ENCODE peak calls at places on chromosomes 12 and 14, in eight cellular contexts. J, C, M, U, Q, I, E and H are unnamed samples.

GRCh38 chr12:130124605-130125244 is 37.5 kb upstream of the FZD10 start:
- DNase-seq in J (no peak), C (no peak), M (no peak), U (no peak), Q (no peak), I (no peak), E (no peak), H (no peak)

GRCh38 chr12:68326720-68327119 is 5.4 kb downstream of the MDM1 start:
- DNase-seq in J (no peak), C (no peak), M (no peak), U (no peak), Q (no peak), I (no peak), E (no peak), H (no peak)

GRCh38 chr12:92988622-92989130 is 59.6 kb upstream of the EEA1 start:
- DNase-seq in J (no peak), C (no peak), M (no peak), U (no peak), Q (no peak), I (no peak), E (no peak), H (no peak)

GRCh38 chr12:122886851-122887816 is 8.8 kb downstream of the VPS37B start:
- DNase-seq in J (no peak), C (peak), M (peak), U (no peak), Q (no peak), I (peak), E (no peak), H (no peak)

GRCh38 chr14:81991998-81992397 is 458.3 kb upstream of the SEL1L start:
- DNase-seq in J (no peak), C (no peak), M (no peak), U (no peak), Q (no peak), I (no peak), E (no peak), H (no peak)

GRCh38 chr14:79831198-79831890 is 380.0 kb downstream of the DIO2 start:
- DNase-seq in J (no peak), C (no peak), M (no peak), U (no peak), Q (no peak), I (no peak), E (no peak), H (no peak)

GRCh38 chr12:104494816-104495158 is 38.0 kb downstream of the CHST11 start:
- DNase-seq in J (no peak), C (no peak), M (no peak), U (no peak), Q (no peak), I (no peak), E (no peak), H (no peak)

GRCh38 chr12:14955876-14956811 is 5.3 kb downstream of the ARHGDIB start:
- DNase-seq in J (no peak), C (no peak), M (no peak), U (no peak), Q (no peak), I (no peak), E (no peak), H (no peak)

GRCh38 chr12:52233462-52234141 is 559 bp downstream of the KRT7 start:
- DNase-seq in J (no peak), C (no peak), M (peak), U (peak), Q (no peak), I (peak), E (no peak), H (peak)

GRCh38 chr14:76267322-76268012 is 108.5 kb upstream of the ESRRB start:
- DNase-seq in J (peak), C (peak), M (peak), U (no peak), Q (no peak), I (no peak), E (peak), H (peak)

GRCh38 chr14:51354846-51355245 is 114.8 kb downstream of the TMX1 start:
- DNase-seq in J (no peak), C (no peak), M (no peak), U (no peak), Q (no peak), I (no peak), E (no peak), H (no peak)

GRCh38 chr12:61676520-61676919 is 583.7 kb upstream of the USP15 start:
- DNase-seq in J (no peak), C (no peak), M (no peak), U (no peak), Q (no peak), I (no peak), E (no peak), H (no peak)

GRCh38 chr14:100540926-100541620 is 46.1 kb downstream of the BEGAIN start:
- DNase-seq in J (no peak), C (no peak), M (peak), U (peak), Q (no peak), I (no peak), E (no peak), H (peak)

GRCh38 chr12:6724409-6724797 is 557 bp downstream of the COPS7A start:
- DNase-seq in J (no peak), C (peak), M (no peak), U (no peak), Q (no peak), I (peak), E (no peak), H (peak)

GRCh38 chr12:27014859-27015729 is 910 bp upstream of the TM7SF3 start:
- DNase-seq in J (no peak), C (no peak), M (no peak), U (no peak), Q (no peak), I (peak), E (no peak), H (no peak)

GRCh38 chr12:53755451-53756290 is 3.9 kb upstream of the CISTR start:
- DNase-seq in J (no peak), C (no peak), M (no peak), U (no peak), Q (no peak), I (peak), E (no peak), H (no peak)

GRCh38 chr12:111687255-111687654 is 1.4 kb downstream of the ACAD10 start:
- DNase-seq in J (no peak), C (no peak), M (no peak), U (no peak), Q (no peak), I (peak), E (no peak), H (no peak)

GRCh38 chr14:24377660-24378059 is 9.7 kb downstream of the NFATC4 start:
- DNase-seq in J (no peak), C (peak), M (no peak), U (no peak), Q (no peak), I (no peak), E (no peak), H (no peak)

GRCh38 chr14:104893435-104894207 is 28.6 kb downstream of the CEP170B start:
- DNase-seq in J (no peak), C (peak), M (peak), U (peak), Q (no peak), I (no peak), E (peak), H (peak)

GRCh38 chr14:68042591-68043210 is 223.1 kb downstream of the RAD51B start:
- DNase-seq in J (no peak), C (no peak), M (no peak), U (no peak), Q (no peak), I (peak), E (no peak), H (no peak)

GRCh38 chr12:50621435-50622304 is 116.9 kb downstream of the DIP2B start:
- DNase-seq in J (no peak), C (no peak), M (peak), U (no peak), Q (no peak), I (no peak), E (no peak), H (no peak)

GRCh38 chr12:34402899-34403705 is 380.8 kb downstream of the ALG10 start:
- DNase-seq in J (peak), C (peak), M (peak), U (peak), Q (no peak), I (no peak), E (peak), H (no peak)

GRCh38 chr12:53825246-53826081 is 73.7 kb upstream of the CISTR start:
- DNase-seq in J (no peak), C (peak), M (peak), U (no peak), Q (no peak), I (peak), E (no peak), H (no peak)

GRCh38 chr14:103281496-103282231 is 52.4 kb upstream of the EIF5 start:
- DNase-seq in J (no peak), C (peak), M (peak), U (no peak), Q (no peak), I (peak), E (peak), H (no peak)

GRCh38 chr14:72792051-72792788 is 101.7 kb downstream of the DPF3 start:
- DNase-seq in J (peak), C (no peak), M (peak), U (no peak), Q (no peak), I (no peak), E (peak), H (no peak)

GRCh38 chr12:75853621-75854020 is 178.0 kb downstream of the PHLDA1 start:
- DNase-seq in J (no peak), C (no peak), M (no peak), U (no peak), Q (no peak), I (no peak), E (no peak), H (no peak)

GRCh38 chr14:69323266-69323966 is 63.5 kb downstream of the GALNT16 start:
- DNase-seq in J (no peak), C (no peak), M (peak), U (peak), Q (no peak), I (no peak), E (peak), H (peak)

GRCh38 chr12:5376591-5377207 is 55.2 kb upstream of the NTF3 start:
- DNase-seq in J (no peak), C (peak), M (no peak), U (no peak), Q (no peak), I (no peak), E (no peak), H (no peak)

GRCh38 chr12:65125247-65125646 is 4.1 kb upstream of the WIF1 start:
- DNase-seq in J (no peak), C (no peak), M (no peak), U (no peak), Q (no peak), I (no peak), E (no peak), H (no peak)

GRCh38 chr12:113247123-113248045 is 26.1 kb downstream of the TPCN1 start:
- DNase-seq in J (no peak), C (no peak), M (peak), U (no peak), Q (no peak), I (no peak), E (no peak), H (no peak)

GRCh38 chr14:106346534-106347290 is 820.3 kb downstream of the TMEM121 start:
- DNase-seq in J (no peak), C (no peak), M (no peak), U (no peak), Q (no peak), I (no peak), E (no peak), H (no peak)

GRCh38 chr14:99966436-99966835 is 98.8 kb upstream of the EVL start:
- DNase-seq in J (no peak), C (no peak), M (no peak), U (no peak), Q (no peak), I (no peak), E (no peak), H (no peak)

GRCh38 chr12:89999699-90000505 is 291.3 kb upstream of the ATP2B1 start:
- DNase-seq in J (no peak), C (no peak), M (no peak), U (no peak), Q (no peak), I (no peak), E (no peak), H (no peak)

GRCh38 chr14:99230271-99231141 is 41.5 kb downstream of the BCL11B start:
- DNase-seq in J (no peak), C (no peak), M (no peak), U (no peak), Q (no peak), I (no peak), E (no peak), H (no peak)

GRCh38 chr12:53352331-53353258 is 16.4 kb upstream of the SP7 start:
- DNase-seq in J (peak), C (peak), M (peak), U (peak), Q (peak), I (peak), E (peak), H (peak)

GRCh38 chr12:42587564-42588307 is 1.8 kb downstream of the PRICKLE1 start:
- DNase-seq in J (no peak), C (no peak), M (no peak), U (no peak), Q (no peak), I (no peak), E (no peak), H (no peak)

GRCh38 chr12:6326316-6326959 is 15.4 kb downstream of the TNFRSF1A start:
- DNase-seq in J (peak), C (peak), M (no peak), U (peak), Q (no peak), I (peak), E (peak), H (no peak)

GRCh38 chr12:69331846-69332684 is 16.1 kb upstream of the LYZ start:
- DNase-seq in J (no peak), C (no peak), M (no peak), U (no peak), Q (no peak), I (peak), E (no peak), H (no peak)

GRCh38 chr14:38548091-38548490 is 292.2 kb upstream of the CLEC14A start:
- DNase-seq in J (no peak), C (no peak), M (no peak), U (no peak), Q (no peak), I (no peak), E (no peak), H (no peak)

GRCh38 chr12:61750604-61751003 is 509.6 kb upstream of the USP15 start:
- DNase-seq in J (no peak), C (no peak), M (no peak), U (no peak), Q (no peak), I (no peak), E (no peak), H (no peak)

DNA sequence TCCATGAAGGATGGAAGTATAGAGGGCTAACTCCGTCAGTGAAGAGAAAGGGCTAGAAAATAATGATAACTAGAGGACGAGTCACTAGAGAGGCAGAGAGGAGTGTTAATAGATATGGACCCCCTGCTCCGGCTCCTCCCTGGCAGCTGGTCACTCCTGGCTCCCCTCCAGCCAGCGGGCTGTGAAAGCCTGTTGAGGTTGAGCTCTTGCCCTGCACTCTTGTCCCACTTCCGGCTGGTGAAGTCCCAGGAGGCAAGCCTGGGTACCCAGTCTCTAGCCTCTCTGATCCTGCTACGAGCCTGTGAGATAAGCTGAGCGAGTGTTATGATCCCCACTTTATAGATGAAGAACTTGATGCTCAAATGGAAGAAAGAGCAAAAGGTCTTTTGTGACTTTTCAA is 90.3 kb downstream of the RFX4 start:
- DNase-seq in J (no peak), C (no peak), M (no peak), U (no peak), Q (no peak), I (no peak), E (no peak), H (peak)
- H3K4me3 ChIP-seq in J (no peak), C (no peak), M (no peak), U (no peak), Q (no peak), I (no peak), E (no peak), H (no peak)

DNA sequence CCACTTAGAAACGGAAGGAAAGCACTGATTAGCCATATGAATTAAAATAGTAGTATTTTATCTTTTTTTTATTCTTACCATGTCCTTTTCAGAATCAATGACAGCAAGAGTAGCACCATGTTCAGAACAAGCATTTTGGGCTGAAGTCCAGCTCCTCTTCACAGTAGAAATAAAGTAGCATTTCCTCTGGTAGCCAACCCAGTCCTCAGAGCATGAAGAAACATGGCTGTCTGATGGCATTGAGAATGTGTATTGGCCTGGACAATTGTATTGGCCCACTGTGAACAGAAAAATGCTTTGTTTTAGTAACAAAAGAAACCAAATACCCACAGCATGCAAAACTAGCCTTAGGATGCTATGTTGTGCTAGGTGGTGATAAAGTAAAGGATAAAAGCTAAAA is 5.7 kb downstream of the CD69 start:
- DNase-seq in J (no peak), C (no peak), M (no peak), U (no peak), Q (no peak), I (no peak), E (no peak), H (no peak)
- TF ChIP-seq POLR2A in J (no peak), C (no peak), M (no peak), U (no peak), Q (no peak), I (no peak), E (no peak), H (no peak)

GRCh38 chr12:102659200-102659911 is 179.0 kb upstream of the IGF1 start:
- DNase-seq in J (no peak), C (no peak), M (no peak), U (no peak), Q (no peak), I (peak), E (no peak), H (no peak)
- TF ChIP-seq CTCF in J (no peak), C (no peak), M (no peak), U (no peak), Q (no peak), I (no peak), E (no peak), H (no peak)

DNA sequence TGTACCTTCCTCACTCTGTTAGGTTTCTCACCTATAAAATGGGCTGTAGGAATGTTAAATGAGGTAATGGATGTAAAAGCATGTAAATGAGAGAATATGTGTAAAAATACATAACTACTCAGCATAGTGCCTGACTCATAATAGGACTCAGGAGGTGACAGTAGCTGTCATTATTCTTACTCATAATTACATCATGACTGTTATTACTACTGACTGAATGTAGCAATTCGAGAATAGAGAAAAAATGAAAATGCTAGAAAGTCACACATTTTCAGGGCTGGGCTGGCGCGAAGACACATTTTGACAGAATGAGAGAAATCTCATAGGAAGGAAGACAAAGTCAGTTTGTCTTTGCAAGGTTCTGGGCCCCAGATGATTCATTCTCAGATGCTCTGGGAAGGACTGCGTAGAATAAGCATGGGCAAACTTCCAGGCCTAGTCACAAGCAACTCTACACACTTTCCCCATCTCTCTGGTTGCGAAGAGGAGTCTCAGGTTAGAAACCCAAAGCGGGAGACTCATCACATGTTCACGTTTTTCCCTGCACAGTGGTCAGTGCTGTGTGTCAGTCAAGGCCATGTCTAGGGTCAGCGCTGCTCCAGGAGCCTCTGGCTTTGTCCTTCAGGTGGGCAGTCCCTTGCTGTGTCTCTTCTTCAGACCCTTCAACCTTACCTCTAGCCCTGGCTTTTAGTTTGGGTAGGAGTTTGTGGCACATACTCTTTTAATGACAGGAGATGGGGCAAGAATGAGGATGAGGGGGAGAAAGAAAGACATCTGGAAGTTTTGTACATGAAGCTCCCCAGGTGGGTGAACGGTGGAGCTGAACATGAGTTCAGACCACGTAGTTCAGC is 8.4 kb downstream of the GPRC5A start:
- DNase-seq in J (no peak), C (no peak), M (no peak), U (peak), Q (no peak), I (peak), E (peak), H (no peak)
- H3K4me3 ChIP-seq in J (no peak), C (no peak), M (no peak), U (no peak), Q (no peak), I (peak), E (no peak), H (no peak)

DNA sequence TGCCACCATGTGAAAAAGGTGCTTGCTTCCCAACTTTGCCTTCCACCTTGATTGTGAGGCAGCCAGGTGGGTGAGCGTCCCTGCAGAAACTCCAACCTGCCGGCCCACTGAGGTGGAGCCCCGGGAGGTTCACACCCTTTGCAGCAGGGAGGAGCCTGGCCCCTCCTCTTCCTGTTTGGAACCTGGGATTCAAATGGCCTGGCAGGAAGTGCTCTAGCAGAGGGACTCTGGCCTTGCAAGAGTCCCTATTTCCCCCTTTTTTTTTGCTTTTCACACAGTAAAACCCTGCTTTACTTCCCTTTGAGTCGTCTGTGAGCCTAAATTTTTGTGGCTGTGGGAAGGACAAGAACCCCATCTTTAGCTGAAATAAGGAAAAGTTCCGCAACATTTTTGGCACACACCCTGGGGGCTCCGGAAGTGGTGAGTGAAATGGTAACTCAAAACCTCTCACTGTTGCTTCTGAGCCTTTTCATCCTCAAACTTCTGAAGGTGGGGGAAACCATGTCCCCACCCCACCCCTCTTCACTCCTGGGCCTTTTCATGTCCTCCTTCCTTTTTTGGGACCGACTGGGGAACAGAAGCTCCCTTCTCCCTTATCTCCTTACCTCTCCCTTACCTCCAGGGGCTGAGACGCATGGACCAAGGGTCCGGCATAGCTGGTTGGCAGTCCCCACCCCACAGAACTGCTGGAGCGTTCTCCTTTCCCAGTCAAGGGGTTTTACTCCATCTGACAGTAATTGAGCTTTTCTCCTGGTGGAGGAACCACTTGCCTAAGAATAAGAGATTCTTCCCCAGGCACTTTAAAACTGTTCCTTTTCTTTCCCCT is 102.0 kb downstream of the KCNMB4 start:
- DNase-seq in J (no peak), C (no peak), M (no peak), U (no peak), Q (no peak), I (no peak), E (no peak), H (no peak)
- TF ChIP-seq POLR2A in J (no peak), C (no peak), M (no peak), U (no peak), Q (no peak), I (no peak), E (no peak), H (no peak)